ENCODE peak calls at places on chromosomes 11 and 22, in four cellular contexts. R, Z, X and P are unnamed samples.

GRCh38 chr11:43547900-43548381 is 132.6 kb upstream of the HSD17B12 start:
- DNase-seq in R (no peak), Z (peak; percentile 82), X (no peak), P (peak; percentile 88)

GRCh38 chr22:32971252-32971651 is 86.9 kb downstream of the SYN3 start:
- DNase-seq in R (no peak), Z (no peak), X (no peak), P (no peak)

GRCh38 chr11:32312206-32312817 is 123.0 kb downstream of the WT1 start:
- DNase-seq in R (peak; percentile 37), Z (no peak), X (no peak), P (no peak)

GRCh38 chr11:112211556-112211955 is 14.7 kb upstream of the PTS start:
- DNase-seq in R (no peak), Z (no peak), X (no peak), P (no peak)

GRCh38 chr11:57083641-57084385 is 95.1 kb downstream of the OR5AK2 start:
- DNase-seq in R (no peak), Z (no peak), X (no peak), P (no peak)

GRCh38 chr11:17244046-17244445 is 32.5 kb upstream of the NUCB2 start:
- DNase-seq in R (no peak), Z (no peak), X (peak; percentile 52), P (no peak)

GRCh38 chr11:12329797-12330196 is 47.6 kb upstream of the PARVA start:
- DNase-seq in R (no peak), Z (no peak), X (no peak), P (no peak)

GRCh38 chr22:47600791-47601400 is 838.4 kb downstream of the TBC1D22A start:
- DNase-seq in R (no peak), Z (no peak), X (no peak), P (no peak)

GRCh38 chr11:250740-251299 is 14.0 kb downstream of the PSMD13 start:
- DNase-seq in R (peak; percentile 42), Z (peak; percentile 48), X (no peak), P (peak; percentile 66)

GRCh38 chr11:106280041-106280440 is 202.6 kb downstream of the AASDHPPT start:
- DNase-seq in R (no peak), Z (no peak), X (no peak), P (no peak)

GRCh38 chr11:78100276-78101040 is 20.8 kb upstream of the NDUFC2 start:
- DNase-seq in R (no peak), Z (no peak), X (no peak), P (no peak)

GRCh38 chr11:126808851-126809250 is 191.7 kb downstream of the KIRREL3 start:
- DNase-seq in R (peak; percentile 24), Z (no peak), X (no peak), P (no peak)

GRCh38 chr22:46931414-46931813 is 169.0 kb downstream of the TBC1D22A start:
- DNase-seq in R (no peak), Z (no peak), X (no peak), P (no peak)

GRCh38 chr11:79198898-79199250 is 242.0 kb downstream of the TENM4 start:
- DNase-seq in R (peak; percentile 63), Z (no peak), X (no peak), P (no peak)

GRCh38 chr11:66950113-66950535 is 8.1 kb downstream of the PC start:
- DNase-seq in R (peak; percentile 94), Z (peak; percentile 77), X (no peak), P (no peak)

GRCh38 chr11:14974021-14974698 is 2.0 kb upstream of the CALCA start:
- DNase-seq in R (no peak), Z (no peak), X (no peak), P (peak; percentile 68)

GRCh38 chr11:70225629-70226582 is 22.8 kb downstream of the FADD start:
- DNase-seq in R (no peak), Z (no peak), X (no peak), P (no peak)

GRCh38 chr22:37178350-37179125 is 9.5 kb downstream of the C1QTNF6 start:
- DNase-seq in R (no peak), Z (no peak), X (no peak), P (no peak)

GRCh38 chr22:27670701-27671412 is 130.7 kb downstream of the MN1 start:
- DNase-seq in R (no peak), Z (peak; percentile 82), X (no peak), P (no peak)

GRCh38 chr22:27669798-27670599 is 131.6 kb downstream of the MN1 start:
- DNase-seq in R (no peak), Z (no peak), X (no peak), P (no peak)

GRCh38 chr22:27668828-27669797 is 132.4 kb downstream of the MN1 start:
- DNase-seq in R (peak; percentile 18), Z (peak; percentile 85), X (no peak), P (no peak)

GRCh38 chr22:27672721-27673387 is 128.7 kb downstream of the MN1 start:
- DNase-seq in R (no peak), Z (no peak), X (no peak), P (no peak)

GRCh38 chr22:27671413-27671721 is 130.2 kb downstream of the MN1 start:
- DNase-seq in R (no peak), Z (no peak), X (no peak), P (no peak)
- H3K9ac ChIP-seq in R (no peak overlapping the region), Z (peak overlapping the region; percentile 86), X (no peak overlapping the region), P (no peak overlapping the region)

DNA sequence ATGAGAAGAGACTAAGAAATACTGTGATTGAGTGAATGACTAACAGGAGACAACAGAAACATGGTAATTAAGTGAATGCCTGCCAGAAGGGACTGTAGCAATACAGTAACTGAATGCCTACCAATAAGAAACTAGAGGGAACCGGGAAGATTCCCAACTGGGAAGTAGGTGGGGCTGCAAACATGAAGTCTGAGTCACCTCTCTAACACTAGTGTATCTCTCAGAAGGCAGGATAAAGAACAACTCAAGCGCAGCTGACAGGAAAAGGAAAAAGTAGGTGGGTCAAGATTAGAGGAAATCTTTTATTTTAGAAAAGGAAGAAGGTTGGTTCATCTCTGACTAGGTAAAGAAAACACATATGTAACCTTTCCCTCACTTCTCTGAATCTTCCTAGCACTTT is 14.0 kb downstream of the C11orf42 start:
- DNase-seq in R (peak; percentile 90), Z (no peak), X (no peak), P (no peak)
- H3K36me3 ChIP-seq in R (peaks cover 48% of the 10 kb centered on the region), Z (peaks cover 85% of the 10 kb centered on the region), X (peaks cover 24% of the 10 kb centered on the region), P (peaks cover 91% of the 10 kb centered on the region)

GRCh38 chr11:9739108-9739507 is 75.2 kb downstream of the SWAP70 start:
- DNase-seq in R (no peak), Z (no peak), X (no peak), P (no peak)
- TF ChIP-seq RCOR1 in R (no peak), Z (no peak), X (no peak), P (no peak)

DNA sequence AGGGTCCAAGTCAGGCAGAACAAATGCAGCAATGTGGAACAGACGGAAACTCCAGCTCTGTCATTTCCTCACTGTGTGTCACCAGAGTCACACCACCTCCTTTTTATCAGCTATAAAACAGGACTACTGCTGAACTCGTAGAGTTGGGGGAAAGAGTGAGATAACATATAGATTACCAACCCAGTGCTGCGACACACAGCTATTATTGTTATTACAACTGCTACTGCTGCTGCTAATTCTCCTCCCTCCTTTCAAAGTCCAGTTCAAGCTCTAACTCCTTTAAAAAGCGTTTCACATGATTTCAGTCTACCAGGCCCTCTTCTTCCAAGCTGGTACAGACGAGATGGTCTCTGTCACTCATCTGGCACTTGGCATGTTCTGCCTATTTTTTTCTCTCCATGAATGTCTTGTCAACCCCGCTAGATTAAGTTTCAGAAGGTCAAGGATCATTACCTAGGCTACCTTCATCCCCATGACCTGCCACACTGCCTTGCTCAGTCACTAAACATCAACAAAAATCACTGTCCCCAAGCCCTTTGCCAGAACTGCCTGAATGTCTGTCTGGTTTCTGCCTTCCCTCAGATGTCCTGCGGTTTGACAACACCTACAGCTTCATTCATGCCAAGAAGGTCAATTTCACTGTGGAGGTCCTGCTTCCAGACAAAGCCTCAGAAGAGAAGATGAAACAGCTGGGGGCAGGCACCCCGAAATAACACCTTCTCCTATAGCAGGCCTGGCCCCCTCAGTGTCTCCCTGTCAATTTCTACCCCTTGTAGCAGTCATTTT is 3.7 kb upstream of the MTFP1 start:
- DNase-seq in R (no peak), Z (peak; percentile 77), X (no peak), P (no peak)
- H3K9ac ChIP-seq in R (peak overlapping the region; percentile 86), Z (peak overlapping the region; percentile 94), X (peak overlapping the region; percentile 87), P (peak overlapping the region; percentile 97)